ENCODE peak calls at places on chromosomes 12 and 14, in five cellular contexts. One of them, this sample, is unnamed.

GRCh38 chr14:104320611-104321086 is 182.3 kb downstream of the KIF26A start:
- DNase-seq in amniotic epithelial cell: no peak
- DNase-seq in DMS 273 treated with DMSO at 0.1 percent for 48 hours: no peak
- DNase-seq in HS-5: no peak
- DNase-seq in RWPE2: no peak
- DNase-seq in this sample: no peak

GRCh38 chr14:26719514-26719913 is 121.7 kb upstream of the NOVA1 start:
- DNase-seq in amniotic epithelial cell: peak; percentile 27
- DNase-seq in DMS 273 treated with DMSO at 0.1 percent for 48 hours: no peak
- DNase-seq in HS-5: peak; percentile 74
- DNase-seq in RWPE2: no peak
- DNase-seq in this sample: no peak

GRCh38 chr14:36726128-36726527 is 64.5 kb downstream of the PAX9 start:
- DNase-seq in amniotic epithelial cell: no peak
- DNase-seq in DMS 273 treated with DMSO at 0.1 percent for 48 hours: no peak
- DNase-seq in HS-5: no peak
- DNase-seq in RWPE2: no peak
- DNase-seq in this sample: no peak

GRCh38 chr12:59632408-59632807 is 36.6 kb downstream of the SLC16A7 start:
- DNase-seq in amniotic epithelial cell: peak; percentile 55
- DNase-seq in DMS 273 treated with DMSO at 0.1 percent for 48 hours: no peak
- DNase-seq in HS-5: no peak
- DNase-seq in RWPE2: no peak
- DNase-seq in this sample: no peak

GRCh38 chr12:93022603-93023340 is 93.7 kb upstream of the EEA1 start:
- DNase-seq in amniotic epithelial cell: peak; percentile 46
- DNase-seq in DMS 273 treated with DMSO at 0.1 percent for 48 hours: no peak
- DNase-seq in HS-5: no peak
- DNase-seq in RWPE2: no peak
- DNase-seq in this sample: no peak

GRCh38 chr14:79596531-79596930 is 614.8 kb downstream of the DIO2 start:
- DNase-seq in amniotic epithelial cell: peak; percentile 94
- DNase-seq in DMS 273 treated with DMSO at 0.1 percent for 48 hours: no peak
- DNase-seq in HS-5: peak; percentile 78
- DNase-seq in RWPE2: no peak
- DNase-seq in this sample: peak; percentile 77

GRCh38 chr14:89660183-89660582 is 243.2 kb upstream of the FOXN3 start:
- DNase-seq in amniotic epithelial cell: no peak
- DNase-seq in DMS 273 treated with DMSO at 0.1 percent for 48 hours: no peak
- DNase-seq in HS-5: no peak
- DNase-seq in RWPE2: no peak
- DNase-seq in this sample: no peak

GRCh38 chr12:3315201-3315661 is 175.8 kb upstream of the PRMT8 start:
- DNase-seq in amniotic epithelial cell: no peak
- DNase-seq in DMS 273 treated with DMSO at 0.1 percent for 48 hours: no peak
- DNase-seq in HS-5: no peak
- DNase-seq in RWPE2: no peak
- DNase-seq in this sample: peak; percentile 36

GRCh38 chr12:70486588-70486987 is 120.5 kb downstream of the KCNMB4 start:
- DNase-seq in amniotic epithelial cell: no peak
- DNase-seq in DMS 273 treated with DMSO at 0.1 percent for 48 hours: peak; percentile 37
- DNase-seq in HS-5: no peak
- DNase-seq in RWPE2: no peak
- DNase-seq in this sample: no peak

GRCh38 chr14:76050797-76051392 is 65.3 kb downstream of the IFT43 start:
- DNase-seq in amniotic epithelial cell: peak; percentile 58
- DNase-seq in DMS 273 treated with DMSO at 0.1 percent for 48 hours: no peak
- DNase-seq in HS-5: peak; percentile 24
- DNase-seq in RWPE2: no peak
- DNase-seq in this sample: peak; percentile 32

GRCh38 chr12:52518574-52519469 is 1.4 kb downstream of the KRT5 start:
- DNase-seq in amniotic epithelial cell: no peak
- DNase-seq in DMS 273 treated with DMSO at 0.1 percent for 48 hours: no peak
- DNase-seq in HS-5: no peak
- DNase-seq in RWPE2: no peak
- DNase-seq in this sample: no peak

GRCh38 chr12:104748790-104749189 is 209.3 kb downstream of the SLC41A2 start:
- DNase-seq in amniotic epithelial cell: peak; percentile 12
- DNase-seq in DMS 273 treated with DMSO at 0.1 percent for 48 hours: no peak
- DNase-seq in HS-5: no peak
- DNase-seq in RWPE2: no peak
- DNase-seq in this sample: no peak

GRCh38 chr14:24277606-24278321 is 6.4 kb upstream of the RABGGTA start:
- DNase-seq in amniotic epithelial cell: no peak
- DNase-seq in DMS 273 treated with DMSO at 0.1 percent for 48 hours: no peak
- DNase-seq in HS-5: no peak
- DNase-seq in RWPE2: no peak
- DNase-seq in this sample: no peak

GRCh38 chr14:92470215-92470614 is 43.4 kb upstream of the RIN3 start:
- DNase-seq in amniotic epithelial cell: peak; percentile 24
- DNase-seq in DMS 273 treated with DMSO at 0.1 percent for 48 hours: no peak
- DNase-seq in HS-5: peak; percentile 86
- DNase-seq in RWPE2: no peak
- DNase-seq in this sample: peak; percentile 76

GRCh38 chr12:19435831-19436497 is 3.3 kb upstream of the AEBP2 start:
- DNase-seq in amniotic epithelial cell: no peak
- DNase-seq in DMS 273 treated with DMSO at 0.1 percent for 48 hours: no peak
- DNase-seq in HS-5: no peak
- DNase-seq in RWPE2: no peak
- DNase-seq in this sample: no peak

GRCh38 chr12:227923-228845 is 14.2 kb upstream of the SLC6A12 start:
- DNase-seq in amniotic epithelial cell: no peak
- DNase-seq in DMS 273 treated with DMSO at 0.1 percent for 48 hours: no peak
- DNase-seq in HS-5: no peak
- DNase-seq in RWPE2: no peak
- DNase-seq in this sample: no peak

GRCh38 chr12:91215940-91216454 is 33.4 kb upstream of the DCN start:
- DNase-seq in amniotic epithelial cell: peak; percentile 39
- DNase-seq in DMS 273 treated with DMSO at 0.1 percent for 48 hours: no peak
- DNase-seq in HS-5: no peak
- DNase-seq in RWPE2: no peak
- DNase-seq in this sample: no peak

GRCh38 chr12:22467190-22467589 is 77.2 kb downstream of the C2CD5 start:
- DNase-seq in amniotic epithelial cell: no peak
- DNase-seq in DMS 273 treated with DMSO at 0.1 percent for 48 hours: no peak
- DNase-seq in HS-5: peak; percentile 42
- DNase-seq in RWPE2: no peak
- DNase-seq in this sample: no peak

GRCh38 chr14:42110167-42110566 is 503.5 kb downstream of the LRFN5 start:
- DNase-seq in amniotic epithelial cell: peak; percentile 62
- DNase-seq in DMS 273 treated with DMSO at 0.1 percent for 48 hours: peak; percentile 20
- DNase-seq in HS-5: peak; percentile 11
- DNase-seq in RWPE2: no peak
- DNase-seq in this sample: peak; percentile 35

GRCh38 chr14:22494486-22495135 is 94.4 kb downstream of the DAD1 start:
- DNase-seq in amniotic epithelial cell: no peak
- DNase-seq in DMS 273 treated with DMSO at 0.1 percent for 48 hours: no peak
- DNase-seq in HS-5: no peak
- DNase-seq in RWPE2: no peak
- DNase-seq in this sample: no peak

GRCh38 chr14:102917469-102918211 is 4.8 kb upstream of the AMN start:
- DNase-seq in amniotic epithelial cell: peak; percentile 28
- DNase-seq in DMS 273 treated with DMSO at 0.1 percent for 48 hours: no peak
- DNase-seq in HS-5: no peak
- DNase-seq in RWPE2: peak; percentile 67
- DNase-seq in this sample: no peak

GRCh38 chr12:104604995-104605675 is 148.4 kb downstream of the CHST11 start:
- DNase-seq in amniotic epithelial cell: no peak
- DNase-seq in DMS 273 treated with DMSO at 0.1 percent for 48 hours: no peak
- DNase-seq in HS-5: no peak
- DNase-seq in RWPE2: no peak
- DNase-seq in this sample: no peak

GRCh38 chr12:49293056-49293956 is 1.6 kb upstream of the PRPH start:
- DNase-seq in amniotic epithelial cell: no peak
- DNase-seq in DMS 273 treated with DMSO at 0.1 percent for 48 hours: peak; percentile 78
- DNase-seq in HS-5: no peak
- DNase-seq in RWPE2: no peak
- DNase-seq in this sample: peak; percentile 61

GRCh38 chr14:68549966-68550705 is 242.7 kb downstream of the ZFP36L1 start:
- DNase-seq in amniotic epithelial cell: peak; percentile 95
- DNase-seq in DMS 273 treated with DMSO at 0.1 percent for 48 hours: no peak
- DNase-seq in HS-5: no peak
- DNase-seq in RWPE2: no peak
- DNase-seq in this sample: no peak

GRCh38 chr14:20384886-20385285 is 28.4 kb downstream of the TEP1 start:
- DNase-seq in amniotic epithelial cell: no peak
- DNase-seq in DMS 273 treated with DMSO at 0.1 percent for 48 hours: no peak
- DNase-seq in HS-5: no peak
- DNase-seq in RWPE2: no peak
- DNase-seq in this sample: no peak

This sample was measured in A172.